ENCODE peak calls at places on chromosomes 3 and 15, in four cellular contexts. P is K562, R is HepG2, S is GM12878. I is an unnamed sample.

GRCh38 chr15:75775296-75776074 is 62.8 kb upstream of the CSPG4 start:
- DNase-seq in R (peak), S (no peak), P (peak), I (no peak)

GRCh38 chr3:117562000-117562399 is 852.4 kb downstream of the TUSC7 start:
- DNase-seq in S (no peak), R (no peak), P (no peak), I (no peak)

GRCh38 chr15:74390552-74391288 is 23.3 kb upstream of the CYP11A1 start:
- DNase-seq in P (peak), S (no peak), R (no peak), I (no peak)

GRCh38 chr3:141337523-141337854 is 30.8 kb upstream of the ZBTB38 start:
- DNase-seq in P (no peak), S (no peak), R (no peak), I (no peak)

GRCh38 chr3:66350601-66351000 is 129.8 kb downstream of the SLC25A26 start:
- DNase-seq in P (no peak), S (no peak), R (no peak), I (no peak)

GRCh38 chr3:182636646-182637045 is 156.7 kb upstream of the ATP11B start:
- DNase-seq in R (no peak), P (no peak), S (no peak), I (no peak)

GRCh38 chr3:67901681-67902080 is 247.3 kb upstream of the SUCLG2 start:
- DNase-seq in P (no peak), R (peak), S (no peak), I (no peak)

GRCh38 chr3:39318311-39318710 is 11.2 kb upstream of the CCR8 start:
- DNase-seq in P (no peak), S (no peak), R (no peak), I (no peak)

GRCh38 chr3:146241523-146242240 is 9.2 kb downstream of the PLSCR4 start:
- DNase-seq in R (no peak), S (no peak), P (peak), I (no peak)

GRCh38 chr3:73255609-73256029 is 194.2 kb downstream of the EBLN2 start:
- DNase-seq in P (peak), R (no peak), S (no peak), I (no peak)

GRCh38 chr15:88636039-88636438 is 2.8 kb upstream of the ISG20 start:
- DNase-seq in P (no peak), S (no peak), R (no peak), I (peak)

GRCh38 chr3:115351193-115351592 is 204.1 kb upstream of the ZBTB20 start:
- DNase-seq in P (no peak), S (no peak), R (no peak), I (no peak)

GRCh38 chr3:17972889-17973558 is 230.6 kb upstream of the TBC1D5 start:
- DNase-seq in R (no peak), S (no peak), P (no peak), I (no peak)

GRCh38 chr3:53891500-53892334 is at the start of gene SELENOK:
- DNase-seq in S (peak), R (peak), P (peak), I (peak)

GRCh38 chr15:58203537-58203936 is 65.4 kb downstream of the AQP9 start:
- DNase-seq in S (no peak), P (peak), R (no peak), I (no peak)

GRCh38 chr3:150073513-150073912 is 102.8 kb upstream of the PFN2 start:
- DNase-seq in R (no peak), P (no peak), S (no peak), I (no peak)

GRCh38 chr15:23073890-23074631 is 34.7 kb upstream of the TUBGCP5 start:
- DNase-seq in S (no peak), P (no peak), R (no peak), I (no peak)

GRCh38 chr3:21718943-21719591 is 31.9 kb downstream of the ZNF385D start:
- DNase-seq in S (no peak), R (no peak), P (no peak), I (no peak)

GRCh38 chr15:31175484-31175883 is 74.0 kb upstream of the TRPM1 start:
- DNase-seq in P (no peak), R (no peak), S (no peak), I (no peak)

GRCh38 chr15:31178705-31179104 is 77.2 kb upstream of the TRPM1 start:
- DNase-seq in R (no peak), P (no peak), S (no peak), I (no peak)

GRCh38 chr15:31177936-31178335 is 76.4 kb upstream of the TRPM1 start:
- DNase-seq in S (no peak), R (no peak), P (no peak), I (no peak)

GRCh38 chr15:31173790-31174450 is 72.4 kb upstream of the TRPM1 start:
- DNase-seq in P (no peak), S (no peak), R (no peak), I (no peak)

GRCh38 chr15:31179683-31180082 is 78.2 kb upstream of the TRPM1 start:
- DNase-seq in P (no peak), R (no peak), S (no peak), I (no peak)
- TF ChIP-seq HDAC2 in P (no peak), R (no peak), S (no peak), I (no peak)

DNA sequence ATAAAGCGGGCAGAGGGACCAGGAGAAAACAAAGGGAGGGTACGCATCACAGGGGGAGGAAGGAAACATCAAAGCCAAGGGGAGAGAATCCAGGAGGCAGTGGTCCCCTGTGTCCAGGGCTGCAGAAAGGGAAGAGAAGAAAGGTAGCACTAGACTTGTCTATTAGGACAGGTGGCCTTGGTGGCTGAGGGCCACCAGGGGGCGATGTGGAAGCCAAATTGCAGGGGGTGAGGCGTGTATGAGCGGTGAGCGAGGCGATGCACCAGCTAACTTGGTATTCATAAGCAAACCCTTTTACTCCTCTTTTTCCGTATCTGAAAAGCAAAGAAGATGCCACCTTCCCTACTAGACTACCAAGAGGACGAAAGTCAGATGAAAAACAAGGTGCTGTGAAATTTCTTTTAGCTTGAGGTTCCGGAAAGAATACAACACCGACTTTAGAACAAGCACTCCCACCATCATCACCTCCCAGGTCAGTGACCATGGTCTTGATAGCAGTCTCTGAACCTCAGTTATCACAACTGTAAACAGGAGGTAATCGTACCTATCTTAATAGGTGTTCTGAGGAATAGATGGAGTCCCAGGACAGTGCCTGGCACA is 654.4 kb upstream of the ADAMTS9 start:
- DNase-seq in R (peak), P (peak), S (no peak), I (peak)
- TF ChIP-seq ESRRA in R (no peak), P (no peak), S (no peak), I (no peak)

GRCh38 chr3:185788292-185788691 is 36.5 kb downstream of the IGF2BP2 start:
- DNase-seq in R (peak), P (no peak), S (no peak), I (no peak)
- TF ChIP-seq HDAC2 in R (no peak), P (no peak), S (no peak), I (no peak)

DNA sequence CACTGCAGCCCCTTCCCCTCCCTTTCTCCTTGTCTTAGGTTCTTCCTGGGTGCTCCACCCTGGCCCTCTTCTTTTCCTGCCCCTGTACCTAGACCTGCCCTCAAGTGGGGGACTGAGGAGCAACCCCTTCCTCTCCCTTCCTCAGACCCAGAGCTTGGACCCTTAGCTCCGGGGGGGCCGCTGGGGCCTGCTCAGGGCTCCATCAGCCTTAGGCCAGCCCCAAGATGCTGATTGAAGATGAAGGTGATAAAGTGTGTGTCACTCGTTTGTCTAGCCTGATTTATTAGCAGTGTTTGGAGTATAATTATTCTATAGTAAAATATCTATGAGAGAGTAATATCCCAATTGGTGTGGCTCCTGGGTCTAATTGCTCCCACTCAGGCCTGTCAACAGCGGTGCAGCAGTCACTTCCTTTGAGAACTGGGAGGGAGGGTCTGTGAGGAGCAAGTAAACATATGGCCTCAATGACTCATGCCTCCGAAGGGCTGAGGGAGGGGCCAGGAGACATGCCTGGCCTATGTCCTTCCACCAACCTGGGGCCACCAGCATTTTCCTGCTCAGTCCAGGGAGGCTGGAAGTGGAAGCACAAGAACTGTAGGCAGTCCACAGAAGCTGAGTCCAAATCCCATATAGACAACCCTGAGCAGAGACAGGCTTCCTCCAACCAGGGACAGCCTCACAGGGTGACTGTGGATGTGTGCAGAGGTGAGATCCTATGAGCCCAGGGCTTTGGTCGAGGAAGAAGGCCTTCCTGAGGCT is 123.2 kb downstream of the DNAJB8 start:
- DNase-seq in S (no peak), R (peak), P (peak), I (peak)
- TF ChIP-seq ESRRA in S (no peak), R (no peak), P (no peak), I (no peak)

DNA sequence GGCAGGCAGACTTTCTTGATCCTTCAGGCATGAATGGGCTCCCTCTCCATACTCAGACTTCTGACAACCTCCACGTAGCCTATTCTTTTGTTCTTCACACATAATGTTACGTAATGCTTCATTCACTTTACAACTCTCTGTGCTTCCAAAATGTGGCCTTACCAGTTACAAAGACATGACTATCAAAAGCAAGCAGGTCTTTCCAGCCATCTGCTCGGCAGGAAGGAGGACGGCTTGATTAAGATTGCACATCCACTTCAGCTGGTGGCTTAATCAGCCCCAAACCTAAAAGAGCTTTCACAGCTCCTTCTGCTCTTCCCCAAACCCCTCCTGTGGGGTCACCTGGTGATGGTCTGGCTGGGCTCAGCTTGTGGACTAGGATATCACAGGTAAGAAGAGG is 263.2 kb downstream of the XXYLT1 start:
- DNase-seq in R (no peak), P (no peak), S (no peak), I (no peak)
- TF ChIP-seq HDAC2 in R (no peak), P (no peak), S (no peak), I (no peak)

GRCh38 chr15:84629033-84629432 is 25.1 kb downstream of the WDR73 start:
- DNase-seq in R (no peak), S (no peak), P (no peak), I (no peak)

GRCh38 chr15:84621358-84621979 is 20.7 kb downstream of the ZSCAN2 start:
- DNase-seq in R (no peak), P (no peak), S (no peak), I (no peak)

GRCh38 chr15:84620626-84621025 is 19.8 kb downstream of the ZSCAN2 start:
- DNase-seq in S (no peak), P (no peak), R (no peak), I (no peak)

GRCh38 chr15:84625125-84625524 is 24.3 kb downstream of the ZSCAN2 start:
- DNase-seq in R (no peak), P (peak), S (no peak), I (no peak)

GRCh38 chr15:84624359-84624758 is 23.6 kb downstream of the ZSCAN2 start:
- DNase-seq in S (no peak), P (no peak), R (no peak), I (no peak)
- TF ChIP-seq ESRRA in S (no peak), P (no peak), R (no peak), I (no peak)

DNA sequence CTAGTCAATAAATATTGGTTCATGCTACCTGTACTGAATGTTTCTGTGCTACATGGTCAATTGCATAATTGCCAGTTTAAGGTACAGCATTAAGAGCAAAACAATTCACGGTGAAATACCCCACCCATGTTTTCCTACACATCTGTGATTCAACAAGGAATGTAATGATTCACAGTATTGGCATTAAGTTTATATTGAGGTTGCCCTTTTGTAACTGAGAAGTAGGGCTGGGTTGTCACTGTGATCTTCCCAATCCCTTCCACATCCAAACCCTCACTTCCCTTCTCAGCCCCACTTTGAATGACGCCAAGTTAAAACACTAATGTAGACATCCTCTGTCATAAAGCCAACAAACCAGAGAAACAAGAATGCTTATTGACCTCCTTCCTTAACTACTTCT is 112.0 kb upstream of the TJP1 start:
- DNase-seq in P (no peak), S (no peak), R (no peak), I (peak)
- TF ChIP-seq HDAC2 in P (no peak), S (no peak), R (no peak), I (no peak)

GRCh38 chr15:68210821-68211655 is 5.9 kb upstream of the CALML4 start:
- DNase-seq in R (no peak), S (no peak), P (peak), I (peak)
- TF ChIP-seq ESRRA in R (no peak), S (no peak), P (no peak), I (no peak)

I was measured in A549.